ENCODE peak calls at places on chromosome 1, in seven cellular contexts. J is HFF-Myc, F is left ventricle myocardium superior, W is AG04449, Z is BE2C, S is choroid plexus epithelial cell, G is T-helper 17 cell. D is an unnamed sample.

GRCh38 chr1:43008106-43008424 is 49.4 kb upstream of the SLC2A1 start:
- DNase-seq in G (no peak), Z (no peak), S (no peak), J (no peak), W (no peak), F (no peak), D (no peak)

GRCh38 chr1:51297401-51298321 is 32.7 kb downstream of the TTC39A start:
- DNase-seq in Z (no peak), S (no peak), J (no peak), W (no peak), F (no peak), G (no peak), D (no peak)

GRCh38 chr1:182968151-182968741 is 15.3 kb upstream of the SHCBP1L start:
- DNase-seq in F (no peak), S (peak; percentile 43), Z (no peak), W (no peak), G (no peak), J (no peak), D (no peak)

GRCh38 chr1:203271962-203272632 is 33.2 kb upstream of the BTG2 start:
- DNase-seq in F (peak; percentile 38), G (no peak), S (no peak), J (no peak), Z (no peak), W (no peak), D (no peak)

GRCh38 chr1:206826409-206826808 is 39.0 kb upstream of the IL20 start:
- DNase-seq in G (no peak), W (no peak), J (peak; percentile 87), S (no peak), Z (peak; percentile 55), F (no peak), D (no peak)

GRCh38 chr1:47501069-47501468 is 63.2 kb downstream of the FOXD2 start:
- DNase-seq in Z (no peak), G (no peak), F (no peak), W (no peak), J (no peak), S (no peak), D (no peak)

GRCh38 chr1:156204686-156205085 is 8.1 kb upstream of the PMF1 start:
- DNase-seq in F (no peak), S (no peak), G (no peak), J (no peak), W (no peak), Z (no peak), D (no peak)

GRCh38 chr1:51303751-51304196 is 26.6 kb downstream of the TTC39A start:
- DNase-seq in G (no peak), J (no peak), Z (no peak), W (no peak), S (peak; percentile 62), F (no peak), D (no peak)